ENCODE peak calls at places on chromosomes 11 and 22, in four cellular contexts. F is cardiac muscle cell, R is GM23338, N is endodermal cell. T is an unnamed sample.

GRCh38 chr11:15988693-15989231 is 367.6 kb downstream of the SOX6 start:
- DNase-seq in F (peak; percentile 55), R (peak; percentile 85), N (peak; percentile 88), T (no peak)

GRCh38 chr11:1481483-1481825 is 5.1 kb downstream of the MOB2 start:
- DNase-seq in F (no peak), R (no peak), N (no peak), T (no peak)

GRCh38 chr11:91295591-91295990 is 929.0 kb upstream of the FAT3 start:
- DNase-seq in F (no peak), R (no peak), N (no peak), T (no peak)

GRCh38 chr11:111659201-111659600 is 57.0 kb downstream of the SIK2 start:
- DNase-seq in F (no peak), R (peak; percentile 20), N (no peak), T (no peak)

GRCh38 chr22:20551805-20552449 is 44.5 kb downstream of the MED15 start:
- DNase-seq in F (no peak), R (no peak), N (no peak), T (no peak)

GRCh38 chr11:79950172-79950571 is 509.3 kb upstream of the TENM4 start:
- DNase-seq in F (no peak), R (peak; percentile 37), N (peak; percentile 55), T (no peak)

GRCh38 chr22:19879248-19879575 is 24.5 kb upstream of the GNB1L start:
- DNase-seq in F (no peak), R (no peak), N (no peak), T (no peak)

GRCh38 chr22:42283288-42284229 is 13.1 kb upstream of the TCF20 start:
- DNase-seq in F (peak; percentile 68), R (no peak), N (peak; percentile 75), T (peak; percentile 85)

GRCh38 chr11:65491614-65492386 is 7.0 kb upstream of the MALAT1 start:
- DNase-seq in F (no peak), R (peak; percentile 79), N (peak; percentile 93), T (peak; percentile 35)

GRCh38 chr22:22201185-22201924 is 43.2 kb upstream of the VPREB1 start:
- DNase-seq in F (peak; percentile 41), R (peak; percentile 78), N (peak; percentile 76), T (no peak)

GRCh38 chr11:126434950-126435335 is 79.5 kb downstream of the ST3GAL4 start:
- DNase-seq in F (no peak), R (peak; percentile 48), N (peak; percentile 66), T (no peak)

GRCh38 chr22:17194213-17194612 is 25.0 kb downstream of the ADA2 start:
- DNase-seq in F (no peak), R (peak; percentile 36), N (peak; percentile 61), T (peak; percentile 19)

GRCh38 chr22:37713761-37714160 is 16.9 kb downstream of the TRIOBP start:
- DNase-seq in F (no peak), R (no peak), N (no peak), T (no peak)

GRCh38 chr11:113317297-113317696 is 2.9 kb downstream of the TTC12 start:
- DNase-seq in F (no peak), R (no peak), N (no peak), T (no peak)

GRCh38 chr11:9461760-9462134 is 935 bp downstream of the ZNF143 start:
- DNase-seq in F (no peak), R (no peak), N (no peak), T (no peak)

GRCh38 chr11:61972112-61972795 is 4.8 kb upstream of the FTH1 start:
- DNase-seq in F (no peak), R (peak; percentile 27), N (no peak), T (no peak)

GRCh38 chr11:66700742-66701141 is 23.1 kb upstream of the RBM4B start:
- DNase-seq in F (no peak), R (no peak), N (no peak), T (no peak)

GRCh38 chr11:120210651-120211521 is at the start of gene OAF:
- DNase-seq in F (peak; percentile 89), R (peak; percentile 94), N (peak; percentile 93), T (peak; percentile 85)
- TF ChIP-seq CTCF in F (no peak), R (no peak), N (peak; percentile 53), T (no peak)

GRCh38 chr11:106381895-106382294 is 304.4 kb downstream of the AASDHPPT start:
- DNase-seq in F (no peak), R (peak; percentile 53), N (no peak), T (no peak)

GRCh38 chr11:106384429-106384828 is 307.0 kb downstream of the AASDHPPT start:
- DNase-seq in F (no peak), R (no peak), N (no peak), T (no peak)

GRCh38 chr11:106390078-106390477 is 312.6 kb downstream of the AASDHPPT start:
- DNase-seq in F (no peak), R (no peak), N (no peak), T (no peak)

GRCh38 chr11:106389096-106389495 is 311.6 kb downstream of the AASDHPPT start:
- DNase-seq in F (no peak), R (no peak), N (no peak), T (no peak)

DNA sequence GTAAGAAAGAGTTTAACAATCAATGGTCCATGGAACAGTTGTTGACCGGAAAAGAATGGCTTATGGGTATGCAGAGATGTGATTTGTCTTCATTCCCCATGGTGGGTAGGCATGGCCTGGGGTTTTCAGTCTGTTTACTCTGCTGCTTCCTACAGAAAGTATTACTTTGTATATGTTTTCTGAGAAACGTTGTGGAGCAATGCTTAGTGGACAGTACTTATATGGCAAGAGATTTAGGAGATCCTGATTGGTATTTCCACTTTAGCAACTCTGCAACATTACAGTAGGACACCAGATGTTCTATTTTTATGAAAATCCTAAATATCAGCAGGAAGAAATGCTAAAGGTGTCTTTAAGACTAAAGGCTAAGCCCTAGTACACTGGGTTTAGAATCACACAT is 309.1 kb downstream of the AASDHPPT start:
- DNase-seq in F (no peak), R (no peak), N (no peak), T (no peak)
- TF ChIP-seq CTCF in F (no peak), R (no peak), N (no peak), T (no peak)

GRCh38 chr11:120931057-120931779 is 92.7 kb upstream of the TBCEL start:
- DNase-seq in F (no peak), R (peak; percentile 63), N (peak; percentile 62), T (no peak)
- TF ChIP-seq CTCF in F (no peak), R (peak; percentile 33), N (peak; percentile 52), T (no peak)

DNA sequence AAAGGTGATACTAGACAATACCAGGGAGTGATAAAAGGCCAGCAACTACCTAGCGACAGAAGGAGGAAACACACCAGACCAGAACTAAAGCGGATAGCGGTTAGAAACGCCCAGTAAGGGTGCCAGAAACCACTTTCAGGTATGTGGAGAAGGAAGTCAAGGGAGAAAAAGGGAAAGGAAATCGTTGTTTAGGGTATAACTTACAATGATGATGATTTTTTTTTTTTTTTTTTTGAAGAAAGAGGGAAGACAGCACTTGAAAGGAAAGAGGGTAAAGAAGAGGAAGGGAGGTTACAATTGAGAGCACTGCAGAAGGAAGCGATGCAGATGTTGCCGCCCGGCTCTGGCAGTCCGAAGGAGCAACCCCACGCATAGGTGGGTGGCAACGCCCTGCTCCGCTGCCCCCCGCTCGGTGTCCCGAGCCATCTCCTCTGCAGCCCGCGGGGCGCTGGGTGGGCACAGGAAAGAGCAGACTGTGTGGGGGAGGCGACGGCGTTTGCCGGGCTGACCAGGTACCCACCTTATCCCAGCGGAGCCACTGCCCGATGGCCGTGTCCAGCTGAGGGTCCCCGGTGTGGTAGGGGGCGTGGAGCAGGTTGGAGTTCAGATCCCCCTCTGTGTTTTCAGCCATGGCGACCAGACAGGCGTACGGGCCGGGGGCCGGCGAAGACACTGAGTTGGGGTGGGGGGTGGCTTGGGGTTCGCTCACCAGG is 546 bp downstream of the PGM2L1 start:
- DNase-seq in F (peak; percentile 36), R (peak; percentile 76), N (peak; percentile 74), T (peak; percentile 43)
- TF ChIP-seq CTCF in F (no peak), R (no peak), N (peak; percentile 54), T (no peak)

DNA sequence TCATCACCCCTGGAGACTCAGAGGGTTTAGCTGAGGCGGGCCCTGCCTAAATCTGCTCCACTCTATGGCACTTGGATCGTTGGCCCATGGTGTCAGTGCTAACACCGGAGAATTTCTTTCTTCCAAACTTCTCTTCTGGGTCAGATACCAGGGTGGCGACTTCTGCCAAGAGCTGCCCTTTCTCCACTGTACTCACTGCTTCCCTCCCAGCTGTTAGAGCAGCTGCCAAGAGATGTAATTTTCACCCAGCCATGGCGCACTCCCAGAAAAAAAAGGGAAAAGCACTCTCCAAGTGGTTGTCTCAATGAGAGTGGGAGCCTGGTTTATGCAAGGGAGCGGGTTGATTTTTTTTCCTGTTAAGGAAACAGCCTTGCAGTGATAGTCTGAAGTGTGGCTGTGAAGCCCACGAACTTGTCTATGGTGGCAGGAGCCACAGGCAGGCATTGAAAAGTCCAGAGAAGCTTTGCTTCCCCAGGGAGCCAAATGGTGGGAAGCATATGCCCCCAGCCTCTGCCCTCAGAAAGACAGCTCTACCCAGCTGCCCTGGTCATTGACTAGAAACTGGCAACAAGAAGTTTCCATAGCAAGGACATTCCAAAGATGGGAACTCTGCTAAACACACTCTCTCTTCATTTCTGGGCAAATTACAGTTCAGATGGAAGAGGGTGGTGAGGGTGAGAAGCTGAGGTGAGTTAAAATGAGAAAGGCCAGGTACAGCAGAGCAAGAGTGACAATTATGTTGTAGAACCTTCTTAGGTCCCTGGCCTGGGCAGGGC is 10.7 kb downstream of the PCSK7 start:
- DNase-seq in F (peak; percentile 51), R (no peak), N (no peak), T (no peak)
- TF ChIP-seq CTCF in F (no peak), R (no peak), N (no peak), T (no peak)

GRCh38 chr11:6418958-6419611 is at the start of gene APBB1:
- DNase-seq in F (peak; percentile 71), R (peak; percentile 87), N (no peak), T (peak; percentile 79)
- TF ChIP-seq CTCF in F (peak; percentile 13), R (no peak), N (no peak), T (no peak)